ENCODE peak calls at places on chromosomes 12 and 14, in four cellular contexts. Z is K562, D is upper lobe of left lung, M is spleen. O is an unnamed sample.

GRCh38 chr12:52494518-52494917 is 1.5 kb upstream of the KRT6A start:
- DNase-seq in Z (no peak), D (no peak), M (no peak), O (peak; percentile 97)

GRCh38 chr12:45763381-45763780 is 33.9 kb downstream of the ARID2 start:
- DNase-seq in Z (no peak), D (no peak), M (no peak), O (no peak)

GRCh38 chr14:75374911-75375310 is 52.9 kb upstream of the JDP2 start:
- DNase-seq in Z (no peak), D (no peak), M (no peak), O (no peak)

GRCh38 chr12:43761535-43761934 is 2.8 kb downstream of the IRAK4 start:
- DNase-seq in Z (peak; percentile 17), D (no peak), M (no peak), O (no peak)

GRCh38 chr12:51746416-51746815 is 102.1 kb downstream of the FIGNL2 start:
- DNase-seq in Z (no peak), D (no peak), M (no peak), O (no peak)

GRCh38 chr12:15527201-15527782 is 205.0 kb downstream of the PTPRO start:
- DNase-seq in Z (no peak), D (no peak), M (no peak), O (no peak)

GRCh38 chr14:77023001-77023996 is 5.2 kb downstream of the IRF2BPL start:
- DNase-seq in Z (no peak), D (no peak), M (no peak), O (no peak)

GRCh38 chr14:69882086-69882864 is 3.1 kb downstream of the SMOC1 start:
- DNase-seq in Z (no peak), D (no peak), M (no peak), O (peak; percentile 22)

GRCh38 chr12:77795699-77796098 is 35.0 kb upstream of the NAV3 start:
- DNase-seq in Z (no peak), D (no peak), M (no peak), O (no peak)

GRCh38 chr12:132516064-132517012 is 26.4 kb downstream of the FBRSL1 start:
- DNase-seq in Z (no peak), D (no peak), M (no peak), O (no peak)

GRCh38 chr12:3122841-3123678 is 45.9 kb downstream of the TSPAN9 start:
- DNase-seq in Z (no peak), D (no peak), M (peak; percentile 85), O (no peak)

GRCh38 chr14:68249534-68250517 is 430.2 kb downstream of the RAD51B start:
- DNase-seq in Z (no peak), D (no peak), M (no peak), O (no peak)

GRCh38 chr14:55963295-55963694 is 154.9 kb upstream of the PELI2 start:
- DNase-seq in Z (peak; percentile 2), D (no peak), M (no peak), O (no peak)

GRCh38 chr14:37622231-37622923 is 26.9 kb downstream of the TTC6 start:
- DNase-seq in Z (no peak), D (peak; percentile 80), M (no peak), O (no peak)

GRCh38 chr14:101077511-101078074 is 174.1 kb upstream of the RTL1 start:
- DNase-seq in Z (no peak), D (peak; percentile 68), M (peak; percentile 66), O (no peak)

GRCh38 chr12:81128930-81129554 is 51.2 kb downstream of the ACSS3 start:
- DNase-seq in Z (peak; percentile 18), D (no peak), M (no peak), O (no peak)

GRCh38 chr14:21428930-21429329 is 27.0 kb downstream of the CHD8 start:
- DNase-seq in Z (no peak), D (no peak), M (no peak), O (no peak)

GRCh38 chr12:4164591-4165558 is 108.7 kb upstream of the CCND2 start:
- DNase-seq in Z (no peak), D (peak; percentile 87), M (peak; percentile 92), O (no peak)

GRCh38 chr12:85575115-85576096 is 260.8 kb downstream of the RASSF9 start:
- DNase-seq in Z (peak; percentile 26), D (no peak), M (no peak), O (no peak)

GRCh38 chr12:10160659-10161386 is 11.1 kb downstream of the OLR1 start:
- DNase-seq in Z (no peak), D (no peak), M (no peak), O (no peak)

GRCh38 chr14:78501901-78502300 is 331.7 kb downstream of the NRXN3 start:
- DNase-seq in Z (no peak), D (no peak), M (no peak), O (no peak)

GRCh38 chr12:69991683-69992297 is 166.8 kb downstream of the MYRFL start:
- DNase-seq in Z (no peak), D (no peak), M (no peak), O (no peak)

GRCh38 chr12:6635375-6635855 is 344 bp downstream of the LPAR5 start:
- DNase-seq in Z (peak; percentile 49), D (no peak), M (peak; percentile 88), O (no peak)

GRCh38 chr14:29126865-29127264 is 360.3 kb downstream of the FOXG1 start:
- DNase-seq in Z (no peak), D (no peak), M (no peak), O (no peak)

GRCh38 chr12:19012965-19013364 is 116.6 kb upstream of the PLEKHA5 start:
- DNase-seq in Z (no peak), D (no peak), M (no peak), O (no peak)

GRCh38 chr14:73726025-73726961 is 12.1 kb upstream of the PNMA1 start:
- DNase-seq in Z (no peak), D (no peak), M (no peak), O (no peak)

GRCh38 chr14:73729556-73730265 is 15.5 kb upstream of the PNMA1 start:
- DNase-seq in Z (no peak), D (no peak), M (no peak), O (peak; percentile 79)

GRCh38 chr14:73727181-73727580 is 13.0 kb upstream of the PNMA1 start:
- DNase-seq in Z (no peak), D (peak; percentile 44), M (no peak), O (no peak)

GRCh38 chr14:73729015-73729330 is 14.8 kb upstream of the PNMA1 start:
- DNase-seq in Z (no peak), D (no peak), M (no peak), O (no peak)

GRCh38 chr14:73728106-73729014 is 14.2 kb upstream of the PNMA1 start:
- DNase-seq in Z (peak; percentile 89), D (no peak), M (peak; percentile 94), O (peak; percentile 90)
- TF ChIP-seq POLR2AphosphoS5 in Z (no peak), D (peak; percentile 48), M (peak; percentile 50), O (peak; percentile 81)

GRCh38 chr12:47755655-47756562 is 2.8 kb downstream of the RAPGEF3 start:
- DNase-seq in Z (no peak), D (no peak), M (peak; percentile 67), O (no peak)

GRCh38 chr12:47758584-47758833 is 171 bp downstream of the RAPGEF3 start:
- DNase-seq in Z (no peak), D (no peak), M (no peak), O (no peak)

GRCh38 chr12:47757840-47758583 is 668 bp downstream of the RAPGEF3 start:
- DNase-seq in Z (no peak), D (peak; percentile 67), M (peak; percentile 86), O (no peak)

GRCh38 chr12:47758834-47759690 is at the start of gene RAPGEF3:
- DNase-seq in Z (peak; percentile 86), D (peak; percentile 94), M (peak; percentile 94), O (no peak)

GRCh38 chr12:47757360-47757839 is 1.3 kb downstream of the RAPGEF3 start:
- DNase-seq in Z (no peak), D (no peak), M (no peak), O (no peak)
- H3K4me3 ChIP-seq in Z (no peak overlapping the region), D (peak overlapping the region; percentile 38), M (peak overlapping the region; percentile 62), O (peak overlapping the region; percentile 70)

GRCh38 chr14:46691819-46692218 is 40.2 kb upstream of the RPL10L start:
- DNase-seq in Z (no peak), D (no peak), M (no peak), O (no peak)
- H3K9me3 ChIP-seq in Z (no peaks in the 10 kb centered on the region), D (no peaks in the 10 kb centered on the region), M (no peaks in the 10 kb centered on the region), O (no peaks in the 10 kb centered on the region)

DNA sequence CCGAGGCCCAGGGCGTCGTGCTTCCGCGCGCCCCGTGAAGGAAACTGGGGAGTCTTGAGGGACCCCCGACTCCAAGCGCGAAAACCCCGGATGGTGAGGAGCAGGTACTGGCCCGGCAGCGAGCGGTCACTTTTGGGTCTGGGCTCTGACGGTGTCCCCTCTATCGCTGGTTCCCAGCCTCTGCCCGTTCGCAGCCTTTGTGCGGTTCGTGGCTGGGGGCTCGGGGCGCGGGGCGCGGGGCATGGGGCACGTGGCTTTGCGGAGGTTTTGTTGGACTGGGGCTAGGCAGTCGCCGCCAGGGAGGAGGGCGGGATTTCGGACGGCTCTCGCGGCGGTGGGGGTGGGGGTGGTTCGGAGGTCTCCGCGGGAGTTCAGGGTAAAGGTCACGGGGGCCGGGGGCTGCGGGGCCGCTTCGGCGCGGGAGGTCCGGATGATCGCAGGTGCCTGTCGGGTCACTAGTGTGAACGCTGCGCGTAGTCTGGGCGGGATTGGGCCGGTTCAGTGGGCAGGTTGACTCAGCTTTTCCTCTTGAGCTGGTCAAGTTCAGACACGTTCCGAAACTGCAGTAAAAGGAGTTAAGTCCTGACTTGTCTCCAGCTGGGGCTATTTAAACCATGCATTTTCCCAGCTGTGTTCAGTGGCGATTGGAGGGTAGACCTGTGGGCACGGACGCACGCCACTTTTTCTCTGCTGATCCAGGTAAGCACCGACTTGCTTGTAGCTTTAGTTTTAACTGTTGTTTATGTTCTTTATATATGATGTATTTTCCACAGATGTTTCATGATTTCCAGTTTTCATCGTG is 612 bp downstream of the MDM2 start:
- DNase-seq in Z (peak; percentile 89), D (peak; percentile 92), M (peak; percentile 93), O (peak; percentile 97)
- TF ChIP-seq POLR2AphosphoS5 in Z (peak; percentile 60), D (peak; percentile 67), M (no peak), O (peak; percentile 78)

DNA sequence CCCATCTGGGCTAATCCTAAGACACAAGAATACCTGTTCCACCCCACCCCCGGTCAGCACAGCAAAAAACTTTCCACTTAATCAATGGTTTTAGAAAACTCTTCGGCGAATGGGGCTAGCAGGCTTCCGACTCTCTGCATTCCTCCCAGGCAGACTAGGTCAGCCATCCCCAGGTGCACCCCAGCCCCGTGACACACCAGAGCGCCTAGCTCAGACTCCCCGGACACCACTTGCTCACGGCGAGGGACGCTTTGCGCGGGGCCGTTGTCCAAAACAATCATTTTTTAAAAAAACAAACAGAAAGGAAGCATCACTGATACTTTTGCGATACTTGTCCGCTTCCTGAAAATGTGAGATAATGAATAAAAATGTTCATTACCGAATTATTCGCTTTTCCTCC is 73.3 kb downstream of the BCL11B start:
- DNase-seq in Z (no peak), D (no peak), M (no peak), O (no peak)
- H3K4me3 ChIP-seq in Z (no peak overlapping the region), D (no peak overlapping the region), M (no peak overlapping the region), O (no peak overlapping the region)